ENCODE peak calls at places on chromosomes 12 and 14, in five cellular contexts. X is iPS-NIHi11, V is MCF 10A, I is NCI-H1436 treated with DMSO at 0.1 percent for 48 hours, H is astrocyte of the spinal cord. T is an unnamed sample.

GRCh38 chr12:107436376-107436775 is 249.2 kb upstream of the PWP1 start:
- DNase-seq in V (peak), I (no peak), H (peak), X (peak), T (no peak)

GRCh38 chr12:88218293-88218692 is 76.2 kb downstream of the TMTC3 start:
- DNase-seq in X (no peak), I (no peak), V (no peak), H (no peak), T (no peak)

GRCh38 chr12:75910452-75910722 is 121.2 kb downstream of the PHLDA1 start:
- DNase-seq in I (no peak), X (no peak), V (no peak), H (no peak), T (no peak)

GRCh38 chr14:52513249-52513648 is 39.1 kb downstream of the TXNDC16 start:
- DNase-seq in X (no peak), V (no peak), H (no peak), I (no peak), T (no peak)

GRCh38 chr14:94342334-94342934 is 19.3 kb upstream of the SERPINA6 start:
- DNase-seq in H (peak), I (no peak), X (no peak), V (peak), T (no peak)

GRCh38 chr12:56998981-56999380 is 7.4 kb downstream of the ZBTB39 start:
- DNase-seq in V (no peak), H (no peak), X (no peak), I (no peak), T (no peak)

GRCh38 chr14:46074061-46074460 is 577.5 kb downstream of the RPL10L start:
- DNase-seq in I (no peak), X (no peak), H (no peak), V (no peak), T (no peak)

GRCh38 chr14:22375321-22375930 is 213.6 kb downstream of the DAD1 start:
- DNase-seq in V (peak), X (peak), I (no peak), H (peak), T (no peak)

GRCh38 chr12:100141998-100142850 is 450 bp downstream of the BLTP3B start:
- DNase-seq in X (peak), H (no peak), V (no peak), I (no peak), T (no peak)

GRCh38 chr12:76764856-76765255 is 941 bp downstream of the ZDHHC17 start:
- DNase-seq in X (no peak), H (peak), V (peak), I (no peak), T (no peak)

GRCh38 chr14:100147691-100148464 is 11.6 kb downstream of the DEGS2 start:
- DNase-seq in H (no peak), V (no peak), I (no peak), X (no peak), T (no peak)

GRCh38 chr12:114069507-114069906 is 103.4 kb upstream of the RBM19 start:
- DNase-seq in V (no peak), I (no peak), H (no peak), X (no peak), T (no peak)

GRCh38 chr12:22064968-22065367 is 18.9 kb downstream of the CMAS start:
- DNase-seq in V (no peak), H (no peak), I (no peak), X (no peak), T (peak)

GRCh38 chr12:68042212-68042699 is 53.0 kb downstream of the IFNG-AS1 start:
- DNase-seq in H (no peak), X (no peak), V (peak), I (no peak), T (peak)

GRCh38 chr12:124814741-124815613 is 48.7 kb downstream of the SCARB1 start:
- DNase-seq in V (no peak), X (no peak), H (no peak), I (no peak), T (no peak)

T was measured in NCI-H187 treated with DMSO at 0.1 percent for 48 hours.